ENCODE peak calls at places on chromosomes 4 and X, in ten cellular contexts. One of them, this sample, is unnamed.
A peak's percentile ranks its signal among the peaks of the same experiment; 100 is the strongest.

GRCh38 chrX:71871367-71871766 is 39.3 kb upstream of the NHSL2 start:
- DNase-seq in lower lobe of right lung: no peak
- DNase-seq in HCT116: no peak
- DNase-seq in right lobe of liver: no peak
- DNase-seq in tibial artery: no peak
- DNase-seq in fibroblast of lung: peak; percentile 89
- DNase-seq in heart right ventricle: no peak
- DNase-seq in neural progenitor cell: no peak
- DNase-seq in aorta: peak; percentile 38
- DNase-seq in effector memory CD4-positive, alpha-beta T cell: no peak
- DNase-seq in this sample: peak; percentile 60

GRCh38 chrX:53073115-53073581 is 9.0 kb upstream of the TSPYL2 start:
- DNase-seq in neural progenitor cell: peak; percentile 47
- DNase-seq in fibroblast of lung: no peak
- DNase-seq in lower lobe of right lung: no peak
- DNase-seq in right lobe of liver: no peak
- DNase-seq in tibial artery: no peak
- DNase-seq in aorta: no peak
- DNase-seq in heart right ventricle: no peak
- DNase-seq in HCT116: peak; percentile 21
- DNase-seq in effector memory CD4-positive, alpha-beta T cell: no peak
- DNase-seq in this sample: no peak

GRCh38 chr4:176631611-176632010 is 161.1 kb downstream of the VEGFC start:
- DNase-seq in heart right ventricle: no peak
- DNase-seq in fibroblast of lung: no peak
- DNase-seq in neural progenitor cell: no peak
- DNase-seq in aorta: no peak
- DNase-seq in tibial artery: no peak
- DNase-seq in lower lobe of right lung: no peak
- DNase-seq in HCT116: no peak
- DNase-seq in right lobe of liver: no peak
- DNase-seq in effector memory CD4-positive, alpha-beta T cell: no peak
- DNase-seq in this sample: no peak

GRCh38 chr4:52100062-52100461 is 49.0 kb downstream of the SPATA18 start:
- DNase-seq in HCT116: no peak
- DNase-seq in neural progenitor cell: no peak
- DNase-seq in effector memory CD4-positive, alpha-beta T cell: no peak
- DNase-seq in right lobe of liver: no peak
- DNase-seq in fibroblast of lung: peak; percentile 88
- DNase-seq in aorta: no peak
- DNase-seq in tibial artery: no peak
- DNase-seq in lower lobe of right lung: no peak
- DNase-seq in heart right ventricle: no peak
- DNase-seq in this sample: peak; percentile 21

GRCh38 chr4:139137745-139138144 is 39.3 kb downstream of the ELF2 start:
- DNase-seq in HCT116: no peak
- DNase-seq in effector memory CD4-positive, alpha-beta T cell: no peak
- DNase-seq in lower lobe of right lung: no peak
- DNase-seq in aorta: no peak
- DNase-seq in tibial artery: no peak
- DNase-seq in heart right ventricle: no peak
- DNase-seq in right lobe of liver: no peak
- DNase-seq in fibroblast of lung: no peak
- DNase-seq in neural progenitor cell: no peak
- DNase-seq in this sample: no peak

GRCh38 chr4:186957952-186958555 is 234.4 kb upstream of the FAT1 start:
- DNase-seq in effector memory CD4-positive, alpha-beta T cell: no peak
- DNase-seq in heart right ventricle: no peak
- DNase-seq in aorta: no peak
- DNase-seq in HCT116: no peak
- DNase-seq in right lobe of liver: no peak
- DNase-seq in neural progenitor cell: peak; percentile 37
- DNase-seq in fibroblast of lung: peak; percentile 59
- DNase-seq in lower lobe of right lung: no peak
- DNase-seq in tibial artery: no peak
- DNase-seq in this sample: no peak

GRCh38 chr4:40596522-40596921 is 33.1 kb downstream of the RBM47 start:
- DNase-seq in fibroblast of lung: no peak
- DNase-seq in right lobe of liver: no peak
- DNase-seq in neural progenitor cell: no peak
- DNase-seq in heart right ventricle: no peak
- DNase-seq in lower lobe of right lung: no peak
- DNase-seq in tibial artery: no peak
- DNase-seq in aorta: no peak
- DNase-seq in effector memory CD4-positive, alpha-beta T cell: no peak
- DNase-seq in HCT116: no peak
- DNase-seq in this sample: no peak

GRCh38 chr4:188053302-188053701 is 56.1 kb downstream of the TRIML2 start:
- DNase-seq in heart right ventricle: no peak
- DNase-seq in HCT116: no peak
- DNase-seq in aorta: no peak
- DNase-seq in fibroblast of lung: no peak
- DNase-seq in neural progenitor cell: peak; percentile 16
- DNase-seq in lower lobe of right lung: no peak
- DNase-seq in effector memory CD4-positive, alpha-beta T cell: no peak
- DNase-seq in right lobe of liver: no peak
- DNase-seq in tibial artery: no peak
- DNase-seq in this sample: no peak

GRCh38 chr4:79575709-79576479 is 167.9 kb upstream of the GK2 start:
- DNase-seq in right lobe of liver: no peak
- DNase-seq in neural progenitor cell: no peak
- DNase-seq in HCT116: no peak
- DNase-seq in aorta: no peak
- DNase-seq in heart right ventricle: no peak
- DNase-seq in tibial artery: no peak
- DNase-seq in lower lobe of right lung: no peak
- DNase-seq in fibroblast of lung: no peak
- DNase-seq in effector memory CD4-positive, alpha-beta T cell: no peak
- DNase-seq in this sample: no peak

GRCh38 chrX:153019166-153019565 is 25.2 kb upstream of the PNMA5 start:
- DNase-seq in heart right ventricle: no peak
- DNase-seq in effector memory CD4-positive, alpha-beta T cell: no peak
- DNase-seq in aorta: no peak
- DNase-seq in lower lobe of right lung: no peak
- DNase-seq in HCT116: no peak
- DNase-seq in tibial artery: no peak
- DNase-seq in fibroblast of lung: no peak
- DNase-seq in neural progenitor cell: no peak
- DNase-seq in right lobe of liver: no peak
- DNase-seq in this sample: no peak

GRCh38 chrX:129933700-129934099 is 27.7 kb downstream of the UTP14A start:
- DNase-seq in fibroblast of lung: no peak
- DNase-seq in HCT116: no peak
- DNase-seq in lower lobe of right lung: no peak
- DNase-seq in effector memory CD4-positive, alpha-beta T cell: no peak
- DNase-seq in right lobe of liver: no peak
- DNase-seq in heart right ventricle: no peak
- DNase-seq in tibial artery: no peak
- DNase-seq in neural progenitor cell: no peak
- DNase-seq in aorta: no peak
- DNase-seq in this sample: no peak

GRCh38 chr4:9804918-9805317 is 23.5 kb downstream of the DRD5 start:
- DNase-seq in HCT116: no peak
- DNase-seq in effector memory CD4-positive, alpha-beta T cell: no peak
- DNase-seq in lower lobe of right lung: no peak
- DNase-seq in aorta: no peak
- DNase-seq in right lobe of liver: no peak
- DNase-seq in tibial artery: no peak
- DNase-seq in fibroblast of lung: no peak
- DNase-seq in neural progenitor cell: no peak
- DNase-seq in heart right ventricle: no peak
- DNase-seq in this sample: no peak

GRCh38 chrX:70421618-70422017 is 1.5 kb upstream of the GDPD2 start:
- DNase-seq in heart right ventricle: no peak
- DNase-seq in aorta: no peak
- DNase-seq in right lobe of liver: no peak
- DNase-seq in tibial artery: no peak
- DNase-seq in HCT116: no peak
- DNase-seq in neural progenitor cell: peak; percentile 21
- DNase-seq in fibroblast of lung: no peak
- DNase-seq in effector memory CD4-positive, alpha-beta T cell: no peak
- DNase-seq in lower lobe of right lung: no peak
- DNase-seq in this sample: no peak
- H3K27ac ChIP-seq in heart right ventricle: no peak overlapping the region
- H3K27ac ChIP-seq in aorta: no peak overlapping the region
- H3K27ac ChIP-seq in right lobe of liver: no peak overlapping the region
- H3K27ac ChIP-seq in tibial artery: no peak overlapping the region
- H3K27ac ChIP-seq in HCT116: no peak overlapping the region
- H3K27ac ChIP-seq in neural progenitor cell: no peak overlapping the region
- H3K27ac ChIP-seq in fibroblast of lung: no peak overlapping the region
- H3K27ac ChIP-seq in effector memory CD4-positive, alpha-beta T cell: no peak overlapping the region
- H3K27ac ChIP-seq in lower lobe of right lung: no peak overlapping the region
- H3K27ac ChIP-seq in this sample: no peak overlapping the region

GRCh38 chr4:18917689-18918088 is 896.1 kb upstream of the LCORL start:
- DNase-seq in heart right ventricle: no peak
- DNase-seq in right lobe of liver: no peak
- DNase-seq in fibroblast of lung: peak; percentile 66
- DNase-seq in HCT116: no peak
- DNase-seq in aorta: no peak
- DNase-seq in effector memory CD4-positive, alpha-beta T cell: no peak
- DNase-seq in tibial artery: no peak
- DNase-seq in neural progenitor cell: no peak
- DNase-seq in lower lobe of right lung: no peak
- DNase-seq in this sample: no peak
- H3K9me3 ChIP-seq in heart right ventricle: no peaks in the 10 kb centered on the region
- H3K9me3 ChIP-seq in right lobe of liver: no peaks in the 10 kb centered on the region
- H3K9me3 ChIP-seq in fibroblast of lung: no peaks in the 10 kb centered on the region
- H3K9me3 ChIP-seq in HCT116: no peaks in the 10 kb centered on the region
- H3K9me3 ChIP-seq in aorta: peaks cover 2% of the 10 kb centered on the region
- H3K9me3 ChIP-seq in effector memory CD4-positive, alpha-beta T cell: no peaks in the 10 kb centered on the region
- H3K9me3 ChIP-seq in tibial artery: no peaks in the 10 kb centered on the region
- H3K9me3 ChIP-seq in neural progenitor cell: no peaks in the 10 kb centered on the region
- H3K9me3 ChIP-seq in lower lobe of right lung: peaks cover 7% of the 10 kb centered on the region
- H3K9me3 ChIP-seq in this sample: no peaks in the 10 kb centered on the region

GRCh38 chrX:34584781-34585180 is 72.3 kb downstream of the TMEM47 start:
- DNase-seq in aorta: no peak
- DNase-seq in heart right ventricle: no peak
- DNase-seq in fibroblast of lung: no peak
- DNase-seq in effector memory CD4-positive, alpha-beta T cell: no peak
- DNase-seq in neural progenitor cell: no peak
- DNase-seq in lower lobe of right lung: no peak
- DNase-seq in tibial artery: no peak
- DNase-seq in HCT116: no peak
- DNase-seq in right lobe of liver: no peak
- DNase-seq in this sample: no peak
- H3K27ac ChIP-seq in aorta: no peak overlapping the region
- H3K27ac ChIP-seq in heart right ventricle: no peak overlapping the region
- H3K27ac ChIP-seq in fibroblast of lung: no peak overlapping the region
- H3K27ac ChIP-seq in effector memory CD4-positive, alpha-beta T cell: no peak overlapping the region
- H3K27ac ChIP-seq in neural progenitor cell: no peak overlapping the region
- H3K27ac ChIP-seq in lower lobe of right lung: no peak overlapping the region
- H3K27ac ChIP-seq in tibial artery: no peak overlapping the region
- H3K27ac ChIP-seq in HCT116: no peak overlapping the region
- H3K27ac ChIP-seq in right lobe of liver: no peak overlapping the region
- H3K27ac ChIP-seq in this sample: no peak overlapping the region

GRCh38 chrX:14347523-14347922 is 181.8 kb upstream of the GLRA2 start:
- DNase-seq in fibroblast of lung: no peak
- DNase-seq in tibial artery: no peak
- DNase-seq in neural progenitor cell: no peak
- DNase-seq in HCT116: no peak
- DNase-seq in effector memory CD4-positive, alpha-beta T cell: no peak
- DNase-seq in aorta: no peak
- DNase-seq in lower lobe of right lung: no peak
- DNase-seq in heart right ventricle: no peak
- DNase-seq in right lobe of liver: no peak
- DNase-seq in this sample: no peak
- H3K9me3 ChIP-seq in fibroblast of lung: no peaks in the 10 kb centered on the region
- H3K9me3 ChIP-seq in tibial artery: no peaks in the 10 kb centered on the region
- H3K9me3 ChIP-seq in neural progenitor cell: peaks cover 7% of the 10 kb centered on the region
- H3K9me3 ChIP-seq in HCT116: no peaks in the 10 kb centered on the region
- H3K9me3 ChIP-seq in effector memory CD4-positive, alpha-beta T cell: no peaks in the 10 kb centered on the region
- H3K9me3 ChIP-seq in aorta: no peaks in the 10 kb centered on the region
- H3K9me3 ChIP-seq in lower lobe of right lung: no peaks in the 10 kb centered on the region
- H3K9me3 ChIP-seq in heart right ventricle: no peaks in the 10 kb centered on the region
- H3K9me3 ChIP-seq in right lobe of liver: peaks cover 4% of the 10 kb centered on the region
- H3K9me3 ChIP-seq in this sample: no peaks in the 10 kb centered on the region

DNA sequence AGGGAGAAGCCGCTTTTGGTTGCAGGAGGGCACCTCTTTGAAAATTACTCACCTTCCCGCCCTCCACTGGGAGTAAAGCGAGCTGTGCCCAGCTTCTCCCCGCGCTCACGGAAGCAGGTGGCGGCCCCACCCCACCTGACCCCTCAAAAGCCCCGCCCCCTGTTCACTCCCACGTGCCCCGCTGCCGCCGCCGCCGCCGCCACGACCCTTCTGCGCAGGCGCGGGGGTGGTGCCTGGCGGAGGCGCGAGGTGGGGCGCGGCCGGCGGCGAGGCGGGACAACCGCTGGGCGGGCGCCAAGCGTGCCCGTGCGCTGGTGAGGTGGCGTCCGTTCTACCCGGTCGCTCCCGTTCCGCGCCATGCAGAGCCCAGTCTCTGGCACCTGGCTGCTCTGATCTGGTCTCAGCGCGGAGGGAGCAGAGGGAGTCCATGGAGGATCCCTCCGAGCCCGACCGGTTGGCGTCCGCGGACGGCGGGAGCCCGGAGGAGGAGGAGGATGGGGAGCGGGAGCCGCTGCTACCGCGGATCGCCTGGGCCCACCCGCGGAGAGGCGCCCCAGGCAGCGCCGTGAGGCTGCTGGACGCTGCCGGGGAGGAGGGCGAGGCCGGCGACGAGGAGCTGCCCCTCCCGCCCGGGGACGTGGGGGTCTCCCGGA is at the start of gene PI4K2B:
- DNase-seq in aorta: peak; percentile 91
- DNase-seq in HCT116: peak; percentile 76
- DNase-seq in neural progenitor cell: peak; percentile 89
- DNase-seq in fibroblast of lung: peak; percentile 70
- DNase-seq in tibial artery: peak; percentile 90
- DNase-seq in heart right ventricle: peak; percentile 86
- DNase-seq in lower lobe of right lung: peak; percentile 93
- DNase-seq in right lobe of liver: peak; percentile 93
- DNase-seq in effector memory CD4-positive, alpha-beta T cell: peak; percentile 92
- DNase-seq in this sample: peak; percentile 91
- H3K27ac ChIP-seq in aorta: peak within 1 kb of the TSS; percentile 73
- H3K27ac ChIP-seq in HCT116: peak within 1 kb of the TSS; percentile 89
- H3K27ac ChIP-seq in neural progenitor cell: no peak within 1 kb of the TSS
- H3K27ac ChIP-seq in fibroblast of lung: peak within 1 kb of the TSS; percentile 83
- H3K27ac ChIP-seq in tibial artery: peak within 1 kb of the TSS; percentile 98
- H3K27ac ChIP-seq in heart right ventricle: peak within 1 kb of the TSS; percentile 97
- H3K27ac ChIP-seq in lower lobe of right lung: peak within 1 kb of the TSS; percentile 96
- H3K27ac ChIP-seq in right lobe of liver: peak within 1 kb of the TSS; percentile 99
- H3K27ac ChIP-seq in effector memory CD4-positive, alpha-beta T cell: peak within 1 kb of the TSS; percentile 87
- H3K27ac ChIP-seq in this sample: peak within 1 kb of the TSS; percentile 33

GRCh38 chr4:153904011-153904410 is 115.1 kb upstream of the SFRP2 start:
- DNase-seq in heart right ventricle: no peak
- DNase-seq in fibroblast of lung: no peak
- DNase-seq in lower lobe of right lung: no peak
- DNase-seq in neural progenitor cell: no peak
- DNase-seq in aorta: no peak
- DNase-seq in HCT116: no peak
- DNase-seq in tibial artery: no peak
- DNase-seq in effector memory CD4-positive, alpha-beta T cell: no peak
- DNase-seq in right lobe of liver: no peak
- DNase-seq in this sample: no peak
- H3K9me3 ChIP-seq in heart right ventricle: no peaks in the 10 kb centered on the region
- H3K9me3 ChIP-seq in fibroblast of lung: no peaks in the 10 kb centered on the region
- H3K9me3 ChIP-seq in lower lobe of right lung: no peaks in the 10 kb centered on the region
- H3K9me3 ChIP-seq in neural progenitor cell: no peaks in the 10 kb centered on the region
- H3K9me3 ChIP-seq in aorta: peaks cover 3% of the 10 kb centered on the region
- H3K9me3 ChIP-seq in HCT116: no peaks in the 10 kb centered on the region
- H3K9me3 ChIP-seq in tibial artery: no peaks in the 10 kb centered on the region
- H3K9me3 ChIP-seq in effector memory CD4-positive, alpha-beta T cell: no peaks in the 10 kb centered on the region
- H3K9me3 ChIP-seq in right lobe of liver: no peaks in the 10 kb centered on the region
- H3K9me3 ChIP-seq in this sample: no peaks in the 10 kb centered on the region